ENCODE peak calls at places on chromosomes 6 and 20, in five cellular contexts. O, H, Y, U and T are unnamed samples.
A peak's percentile ranks its signal among the peaks of the same experiment; 100 is the strongest.

GRCh38 chr6:140285998-140286690 is 911.7 kb upstream of the CITED2 start:
- DNase-seq in H (no peak), O (no peak), Y (no peak), U (no peak), T (no peak)

GRCh38 chr6:37936909-37937308 is 117.4 kb downstream of the ZFAND3 start:
- DNase-seq in Y (no peak), H (no peak), U (no peak), O (no peak), T (no peak)

GRCh38 chr6:166624275-166624674 is 2.8 kb downstream of the RPS6KA2 start:
- DNase-seq in Y (no peak), U (no peak), O (no peak), H (no peak), T (no peak)

GRCh38 chr20:56274156-56274555 is 25.6 kb downstream of the MC3R start:
- DNase-seq in O (no peak), H (no peak), U (no peak), Y (no peak), T (no peak)

GRCh38 chr20:24696396-24696795 is 227.0 kb downstream of the SYNDIG1 start:
- DNase-seq in Y (no peak), H (no peak), U (no peak), O (no peak), T (no peak)

GRCh38 chr6:31202259-31203166 is 32.0 kb upstream of the POU5F1 start:
- DNase-seq in U (no peak), H (no peak), O (no peak), Y (no peak), T (no peak)

GRCh38 chr6:42292002-42292735 is 74.5 kb upstream of the MRPS10 start:
- DNase-seq in H (no peak), O (no peak), U (no peak), Y (no peak), T (no peak)

GRCh38 chr6:8082954-8083858 is 19.0 kb upstream of the BLOC1S5 start:
- DNase-seq in O (peak; percentile 1), Y (no peak), U (no peak), H (no peak), T (no peak)

GRCh38 chr20:62849431-62849830 is 12.2 kb downstream of the TCFL5 start:
- DNase-seq in O (no peak), H (no peak), U (no peak), Y (no peak), T (no peak)

GRCh38 chr6:87673237-87673636 is 28.8 kb downstream of the AKIRIN2 start:
- DNase-seq in H (no peak), O (no peak), U (no peak), Y (no peak), T (no peak)

GRCh38 chr6:16320533-16321340 is 82.3 kb downstream of the GMPR start:
- DNase-seq in H (no peak), Y (no peak), O (no peak), U (no peak), T (no peak)